ENCODE peak calls at places on chromosomes 4 and X, in nine cellular contexts. One of them, this sample, is unnamed. For H3K27me3, the result is how much of the 10 kb centered on the place peaks cover.

GRCh38 chrX:112945796-112946195 is 105.2 kb upstream of the AMOT start:
- DNase-seq in GM23338: no peak
- DNase-seq in psoas muscle: no peak
- DNase-seq in lung: no peak
- DNase-seq in mammary epithelial cell: no peak
- DNase-seq in aorta: no peak
- DNase-seq in upper lobe of right lung: no peak
- DNase-seq in left ventricle myocardium inferior: no peak
- DNase-seq in CD8-positive, alpha-beta memory T cell: no peak
- DNase-seq in this sample: no peak

GRCh38 chr4:7024336-7024890 is 18.8 kb upstream of the TADA2B start:
- DNase-seq in psoas muscle: no peak
- DNase-seq in aorta: peak
- DNase-seq in mammary epithelial cell: no peak
- DNase-seq in CD8-positive, alpha-beta memory T cell: no peak
- DNase-seq in left ventricle myocardium inferior: no peak
- DNase-seq in lung: no peak
- DNase-seq in upper lobe of right lung: no peak
- DNase-seq in GM23338: no peak
- DNase-seq in this sample: no peak

GRCh38 chr4:168614316-168615057 is 117.6 kb downstream of the PALLD start:
- DNase-seq in GM23338: no peak
- DNase-seq in left ventricle myocardium inferior: no peak
- DNase-seq in psoas muscle: no peak
- DNase-seq in lung: no peak
- DNase-seq in CD8-positive, alpha-beta memory T cell: no peak
- DNase-seq in aorta: no peak
- DNase-seq in upper lobe of right lung: no peak
- DNase-seq in mammary epithelial cell: no peak
- DNase-seq in this sample: no peak

GRCh38 chr4:122003335-122003734 is 51.5 kb upstream of the TRPC3 start:
- DNase-seq in GM23338: peak
- DNase-seq in left ventricle myocardium inferior: no peak
- DNase-seq in aorta: no peak
- DNase-seq in psoas muscle: no peak
- DNase-seq in CD8-positive, alpha-beta memory T cell: no peak
- DNase-seq in lung: no peak
- DNase-seq in mammary epithelial cell: no peak
- DNase-seq in upper lobe of right lung: no peak
- DNase-seq in this sample: no peak

GRCh38 chrX:43741843-43742573 is 85.9 kb downstream of the MAOA start:
- DNase-seq in GM23338: no peak
- DNase-seq in upper lobe of right lung: no peak
- DNase-seq in psoas muscle: no peak
- DNase-seq in aorta: no peak
- DNase-seq in CD8-positive, alpha-beta memory T cell: no peak
- DNase-seq in mammary epithelial cell: no peak
- DNase-seq in lung: no peak
- DNase-seq in left ventricle myocardium inferior: no peak
- DNase-seq in this sample: no peak

GRCh38 chr4:125735107-125735506 is 420.4 kb downstream of the FAT4 start:
- DNase-seq in CD8-positive, alpha-beta memory T cell: no peak
- DNase-seq in lung: peak
- DNase-seq in GM23338: peak
- DNase-seq in mammary epithelial cell: peak
- DNase-seq in upper lobe of right lung: no peak
- DNase-seq in psoas muscle: peak
- DNase-seq in left ventricle myocardium inferior: no peak
- DNase-seq in aorta: no peak
- DNase-seq in this sample: no peak

GRCh38 chr4:3710451-3711182 is 55.6 kb upstream of the ADRA2C start:
- DNase-seq in upper lobe of right lung: peak
- DNase-seq in CD8-positive, alpha-beta memory T cell: no peak
- DNase-seq in aorta: peak
- DNase-seq in GM23338: no peak
- DNase-seq in left ventricle myocardium inferior: peak
- DNase-seq in mammary epithelial cell: no peak
- DNase-seq in lung: no peak
- DNase-seq in psoas muscle: no peak
- DNase-seq in this sample: peak

GRCh38 chrX:2391869-2392606 is 108.7 kb downstream of the DHRSX start:
- DNase-seq in CD8-positive, alpha-beta memory T cell: no peak
- DNase-seq in lung: no peak
- DNase-seq in aorta: no peak
- DNase-seq in mammary epithelial cell: peak
- DNase-seq in GM23338: peak
- DNase-seq in left ventricle myocardium inferior: no peak
- DNase-seq in upper lobe of right lung: no peak
- DNase-seq in psoas muscle: no peak
- DNase-seq in this sample: no peak

GRCh38 chr4:110636677-110637407 is 14.0 kb upstream of the PITX2 start:
- DNase-seq in aorta: peak
- DNase-seq in upper lobe of right lung: no peak
- DNase-seq in CD8-positive, alpha-beta memory T cell: no peak
- DNase-seq in mammary epithelial cell: no peak
- DNase-seq in psoas muscle: peak
- DNase-seq in left ventricle myocardium inferior: no peak
- DNase-seq in lung: no peak
- DNase-seq in GM23338: peak
- DNase-seq in this sample: no peak
- H3K4me3 ChIP-seq in aorta: peak
- H3K4me3 ChIP-seq in upper lobe of right lung: no peak
- H3K4me3 ChIP-seq in CD8-positive, alpha-beta memory T cell: no peak
- H3K4me3 ChIP-seq in mammary epithelial cell: peak
- H3K4me3 ChIP-seq in psoas muscle: peak
- H3K4me3 ChIP-seq in left ventricle myocardium inferior: peak
- H3K4me3 ChIP-seq in lung: no peak
- H3K4me3 ChIP-seq in GM23338: peak
- H3K4me3 ChIP-seq in this sample: no peak

GRCh38 chr4:1883583-1883982 is 12.4 kb downstream of the NSD2 start:
- DNase-seq in lung: no peak
- DNase-seq in psoas muscle: no peak
- DNase-seq in mammary epithelial cell: no peak
- DNase-seq in aorta: peak
- DNase-seq in GM23338: no peak
- DNase-seq in left ventricle myocardium inferior: no peak
- DNase-seq in CD8-positive, alpha-beta memory T cell: no peak
- DNase-seq in upper lobe of right lung: no peak
- DNase-seq in this sample: no peak

GRCh38 chr4:1885414-1885813 is 14.2 kb downstream of the NSD2 start:
- DNase-seq in lung: no peak
- DNase-seq in CD8-positive, alpha-beta memory T cell: no peak
- DNase-seq in left ventricle myocardium inferior: no peak
- DNase-seq in upper lobe of right lung: no peak
- DNase-seq in aorta: peak
- DNase-seq in GM23338: no peak
- DNase-seq in mammary epithelial cell: no peak
- DNase-seq in psoas muscle: no peak
- DNase-seq in this sample: no peak

GRCh38 chr4:1880332-1880731 is 9.1 kb downstream of the NSD2 start:
- DNase-seq in aorta: no peak
- DNase-seq in upper lobe of right lung: no peak
- DNase-seq in left ventricle myocardium inferior: no peak
- DNase-seq in CD8-positive, alpha-beta memory T cell: no peak
- DNase-seq in GM23338: no peak
- DNase-seq in mammary epithelial cell: no peak
- DNase-seq in psoas muscle: no peak
- DNase-seq in lung: no peak
- DNase-seq in this sample: no peak

GRCh38 chr4:1881709-1882108 is 10.5 kb downstream of the NSD2 start:
- DNase-seq in GM23338: no peak
- DNase-seq in CD8-positive, alpha-beta memory T cell: no peak
- DNase-seq in mammary epithelial cell: no peak
- DNase-seq in aorta: peak
- DNase-seq in lung: no peak
- DNase-seq in upper lobe of right lung: no peak
- DNase-seq in left ventricle myocardium inferior: no peak
- DNase-seq in psoas muscle: no peak
- DNase-seq in this sample: no peak

GRCh38 chr4:1882850-1883271 is 11.7 kb downstream of the NSD2 start:
- DNase-seq in psoas muscle: no peak
- DNase-seq in CD8-positive, alpha-beta memory T cell: no peak
- DNase-seq in aorta: no peak
- DNase-seq in upper lobe of right lung: no peak
- DNase-seq in GM23338: no peak
- DNase-seq in lung: no peak
- DNase-seq in left ventricle myocardium inferior: no peak
- DNase-seq in mammary epithelial cell: no peak
- DNase-seq in this sample: no peak
- H3K27me3 ChIP-seq in psoas muscle: under half
- H3K27me3 ChIP-seq in CD8-positive, alpha-beta memory T cell: under half
- H3K27me3 ChIP-seq in aorta: under half
- H3K27me3 ChIP-seq in upper lobe of right lung: under half
- H3K27me3 ChIP-seq in GM23338: under half
- H3K27me3 ChIP-seq in lung: under half
- H3K27me3 ChIP-seq in left ventricle myocardium inferior: under half
- H3K27me3 ChIP-seq in mammary epithelial cell: under half
- H3K27me3 ChIP-seq in this sample: under half

GRCh38 chr4:185638093-185638492 is 102.8 kb upstream of the PDLIM3 start:
- DNase-seq in GM23338: no peak
- DNase-seq in lung: no peak
- DNase-seq in CD8-positive, alpha-beta memory T cell: no peak
- DNase-seq in psoas muscle: no peak
- DNase-seq in aorta: no peak
- DNase-seq in left ventricle myocardium inferior: no peak
- DNase-seq in mammary epithelial cell: no peak
- DNase-seq in upper lobe of right lung: no peak
- DNase-seq in this sample: no peak

GRCh38 chr4:185642907-185643306 is 107.6 kb upstream of the PDLIM3 start:
- DNase-seq in CD8-positive, alpha-beta memory T cell: no peak
- DNase-seq in left ventricle myocardium inferior: no peak
- DNase-seq in aorta: no peak
- DNase-seq in mammary epithelial cell: no peak
- DNase-seq in psoas muscle: no peak
- DNase-seq in GM23338: no peak
- DNase-seq in lung: no peak
- DNase-seq in upper lobe of right lung: no peak
- DNase-seq in this sample: no peak

GRCh38 chr4:185640809-185641675 is 105.7 kb upstream of the PDLIM3 start:
- DNase-seq in GM23338: peak
- DNase-seq in upper lobe of right lung: no peak
- DNase-seq in psoas muscle: no peak
- DNase-seq in CD8-positive, alpha-beta memory T cell: no peak
- DNase-seq in left ventricle myocardium inferior: no peak
- DNase-seq in mammary epithelial cell: peak
- DNase-seq in aorta: no peak
- DNase-seq in lung: no peak
- DNase-seq in this sample: no peak

GRCh38 chr4:185637162-185637875 is 102.0 kb upstream of the PDLIM3 start:
- DNase-seq in psoas muscle: no peak
- DNase-seq in CD8-positive, alpha-beta memory T cell: no peak
- DNase-seq in aorta: no peak
- DNase-seq in lung: peak
- DNase-seq in GM23338: no peak
- DNase-seq in mammary epithelial cell: no peak
- DNase-seq in left ventricle myocardium inferior: no peak
- DNase-seq in upper lobe of right lung: no peak
- DNase-seq in this sample: no peak

DNA sequence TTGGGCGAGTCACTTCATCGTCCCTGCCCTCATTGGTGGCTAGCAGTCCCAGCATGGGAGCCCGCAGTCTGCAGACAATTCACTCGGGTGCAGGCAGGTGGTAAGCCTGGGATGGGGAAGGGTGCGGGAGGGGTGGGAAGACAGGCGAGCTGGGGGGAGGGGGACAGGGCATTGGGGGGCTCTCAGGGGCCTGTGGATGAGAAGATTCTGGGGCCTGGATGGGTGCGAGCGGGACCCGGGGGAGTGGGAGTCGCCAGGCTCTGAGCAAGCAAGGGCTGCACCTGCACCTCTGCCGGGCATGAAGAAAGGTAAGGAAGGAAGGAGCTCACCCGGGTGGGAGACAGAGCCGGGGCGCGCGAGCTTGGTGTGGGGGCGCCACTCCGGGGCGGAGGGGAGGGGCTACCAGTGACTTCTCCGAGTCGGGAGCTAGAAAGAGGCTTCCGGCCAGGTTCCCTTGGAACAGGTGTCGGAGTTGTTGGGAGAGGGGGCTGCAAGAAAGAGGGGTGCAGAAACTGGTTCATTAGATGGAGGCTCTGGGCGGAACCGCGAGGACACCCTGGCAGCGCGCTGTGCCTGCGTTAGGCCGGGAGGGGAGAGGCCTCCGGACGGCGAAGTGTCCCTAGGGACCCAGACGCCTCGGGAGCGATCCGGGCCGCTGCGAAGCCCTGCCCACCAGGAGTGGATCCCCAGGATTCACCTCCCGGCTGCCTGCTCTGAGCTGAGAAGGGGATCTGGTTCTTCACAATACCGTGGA is 103.4 kb upstream of the PDLIM3 start:
- DNase-seq in left ventricle myocardium inferior: no peak
- DNase-seq in psoas muscle: peak
- DNase-seq in upper lobe of right lung: no peak
- DNase-seq in CD8-positive, alpha-beta memory T cell: no peak
- DNase-seq in GM23338: peak
- DNase-seq in lung: no peak
- DNase-seq in mammary epithelial cell: no peak
- DNase-seq in aorta: peak
- DNase-seq in this sample: no peak
- H3K27ac ChIP-seq in left ventricle myocardium inferior: no peak
- H3K27ac ChIP-seq in psoas muscle: no peak
- H3K27ac ChIP-seq in upper lobe of right lung: no peak
- H3K27ac ChIP-seq in CD8-positive, alpha-beta memory T cell: no peak
- H3K27ac ChIP-seq in GM23338: no peak
- H3K27ac ChIP-seq in lung: no peak
- H3K27ac ChIP-seq in mammary epithelial cell: no peak
- H3K27ac ChIP-seq in aorta: no peak
- H3K27ac ChIP-seq in this sample: no peak

GRCh38 chrX:136764206-136764605 is 16.5 kb downstream of the ARHGEF6 start:
- DNase-seq in mammary epithelial cell: no peak
- DNase-seq in psoas muscle: no peak
- DNase-seq in lung: no peak
- DNase-seq in aorta: no peak
- DNase-seq in GM23338: no peak
- DNase-seq in upper lobe of right lung: no peak
- DNase-seq in CD8-positive, alpha-beta memory T cell: no peak
- DNase-seq in left ventricle myocardium inferior: no peak
- DNase-seq in this sample: no peak

GRCh38 chrX:136767104-136767941 is 13.4 kb downstream of the ARHGEF6 start:
- DNase-seq in upper lobe of right lung: peak
- DNase-seq in GM23338: peak
- DNase-seq in lung: peak
- DNase-seq in aorta: peak
- DNase-seq in left ventricle myocardium inferior: peak
- DNase-seq in CD8-positive, alpha-beta memory T cell: peak
- DNase-seq in mammary epithelial cell: peak
- DNase-seq in psoas muscle: peak
- DNase-seq in this sample: peak

GRCh38 chrX:136766785-136767103 is 14.0 kb downstream of the ARHGEF6 start:
- DNase-seq in CD8-positive, alpha-beta memory T cell: no peak
- DNase-seq in upper lobe of right lung: no peak
- DNase-seq in aorta: no peak
- DNase-seq in lung: no peak
- DNase-seq in GM23338: peak
- DNase-seq in psoas muscle: no peak
- DNase-seq in left ventricle myocardium inferior: no peak
- DNase-seq in mammary epithelial cell: no peak
- DNase-seq in this sample: no peak

GRCh38 chrX:136768469-136769084 is 12.2 kb downstream of the ARHGEF6 start:
- DNase-seq in left ventricle myocardium inferior: peak
- DNase-seq in lung: peak
- DNase-seq in GM23338: no peak
- DNase-seq in CD8-positive, alpha-beta memory T cell: no peak
- DNase-seq in mammary epithelial cell: peak
- DNase-seq in upper lobe of right lung: no peak
- DNase-seq in psoas muscle: peak
- DNase-seq in aorta: peak
- DNase-seq in this sample: no peak

DNA sequence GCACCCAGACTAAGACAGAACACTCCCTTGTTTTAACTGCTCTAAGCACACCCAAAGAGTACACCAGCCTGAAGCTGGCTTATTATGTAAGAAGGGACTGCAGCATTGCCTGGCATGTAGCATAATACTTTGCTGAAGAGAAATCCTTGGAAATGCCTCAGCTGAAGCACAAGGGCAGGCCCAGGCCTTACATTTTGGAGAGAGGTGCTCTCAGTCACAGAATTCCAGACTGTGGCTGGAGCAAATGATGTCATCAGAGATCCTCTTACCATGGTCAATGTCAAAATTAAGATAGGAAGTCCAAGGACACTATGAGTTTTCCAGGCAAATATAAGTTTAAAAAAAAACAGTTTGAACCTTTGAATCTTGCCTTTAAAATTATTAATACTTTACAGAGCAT is 14.8 kb downstream of the ARHGEF6 start:
- DNase-seq in left ventricle myocardium inferior: no peak
- DNase-seq in mammary epithelial cell: no peak
- DNase-seq in psoas muscle: no peak
- DNase-seq in lung: no peak
- DNase-seq in aorta: no peak
- DNase-seq in CD8-positive, alpha-beta memory T cell: no peak
- DNase-seq in GM23338: no peak
- DNase-seq in upper lobe of right lung: no peak
- DNase-seq in this sample: no peak
- H3K4me3 ChIP-seq in left ventricle myocardium inferior: peak
- H3K4me3 ChIP-seq in mammary epithelial cell: no peak
- H3K4me3 ChIP-seq in psoas muscle: peak
- H3K4me3 ChIP-seq in lung: no peak
- H3K4me3 ChIP-seq in aorta: no peak
- H3K4me3 ChIP-seq in CD8-positive, alpha-beta memory T cell: no peak
- H3K4me3 ChIP-seq in GM23338: peak
- H3K4me3 ChIP-seq in upper lobe of right lung: peak
- H3K4me3 ChIP-seq in this sample: peak